ENCODE peak calls at places on chromosomes 12 and 14, in six cellular contexts. L, W, F, J, E and M are unnamed samples. For H3K27me3, the result is how much of the 10 kb centered on the place peaks cover.

GRCh38 chr12:116136340-116136739 is 141.2 kb downstream of the MED13L start:
- DNase-seq in L (no peak), W (no peak), F (no peak), J (no peak), E (no peak), M (no peak)

GRCh38 chr12:100789975-100790374 is 4.6 kb upstream of the ANO4 start:
- DNase-seq in L (no peak), W (no peak), F (no peak), J (no peak), E (no peak), M (no peak)

GRCh38 chr12:107660861-107661415 is 24.7 kb upstream of the PWP1 start:
- DNase-seq in L (no peak), W (no peak), F (peak), J (no peak), E (no peak), M (no peak)

GRCh38 chr14:47675489-47676300 is at the start of gene MDGA2:
- DNase-seq in L (no peak), W (no peak), F (peak), J (no peak), E (no peak), M (no peak)

GRCh38 chr12:106682594-106683234 is 91.8 kb upstream of the RIC8B start:
- DNase-seq in L (peak), W (peak), F (no peak), J (no peak), E (no peak), M (no peak)

GRCh38 chr14:28770061-28770460 is 3.5 kb downstream of the FOXG1 start:
- DNase-seq in L (no peak), W (no peak), F (no peak), J (no peak), E (no peak), M (no peak)

GRCh38 chr12:24066865-24067264 is 117.4 kb upstream of the SOX5 start:
- DNase-seq in L (no peak), W (no peak), F (no peak), J (no peak), E (no peak), M (no peak)

GRCh38 chr14:63874223-63874622 is 21.4 kb downstream of the SYNE2 start:
- DNase-seq in L (no peak), W (no peak), F (no peak), J (no peak), E (no peak), M (no peak)

GRCh38 chr12:65493893-65494205 is 215.4 kb downstream of the MSRB3 start:
- DNase-seq in L (no peak), W (no peak), F (no peak), J (no peak), E (no peak), M (no peak)

GRCh38 chr14:61555056-61555838 is 140.1 kb upstream of the HIF1A start:
- DNase-seq in L (no peak), W (no peak), F (no peak), J (no peak), E (no peak), M (no peak)

GRCh38 chr12:129827985-129828384 is 75.8 kb downstream of the TMEM132D start:
- DNase-seq in L (no peak), W (no peak), F (no peak), J (no peak), E (no peak), M (no peak)

GRCh38 chr14:73662439-73663056 is 17.8 kb downstream of the DNAL1 start:
- DNase-seq in L (peak), W (peak), F (peak), J (peak), E (no peak), M (no peak)

GRCh38 chr12:12221560-12221959 is 45.3 kb downstream of the LRP6 start:
- DNase-seq in L (peak), W (no peak), F (no peak), J (no peak), E (no peak), M (no peak)

GRCh38 chr12:80622271-80622670 is 85.2 kb upstream of the MYF6 start:
- DNase-seq in L (no peak), W (no peak), F (no peak), J (no peak), E (no peak), M (no peak)

GRCh38 chr14:56798447-56799326 is 11.6 kb downstream of the OTX2 start:
- DNase-seq in L (no peak), W (no peak), F (peak), J (no peak), E (no peak), M (no peak)

GRCh38 chr12:128959931-128960330 is 106.7 kb downstream of the GLT1D1 start:
- DNase-seq in L (no peak), W (no peak), F (no peak), J (no peak), E (no peak), M (no peak)

GRCh38 chr12:85405781-85406522 is 125.9 kb downstream of the ALX1 start:
- DNase-seq in L (no peak), W (no peak), F (no peak), J (no peak), E (no peak), M (no peak)

GRCh38 chr14:24243336-24243836 is 963 bp upstream of the TINF2 start:
- DNase-seq in L (peak), W (no peak), F (no peak), J (no peak), E (peak), M (peak)

GRCh38 chr12:53217049-53217929 is 10.2 kb upstream of the ITGB7 start:
- DNase-seq in L (peak), W (no peak), F (peak), J (peak), E (peak), M (no peak)

GRCh38 chr12:31234955-31235867 is 90.7 kb downstream of the SINHCAF start:
- DNase-seq in L (peak), W (peak), F (peak), J (peak), E (no peak), M (no peak)

GRCh38 chr12:46660719-46661118 is 165.1 kb downstream of the SLC38A4 start:
- DNase-seq in L (no peak), W (no peak), F (no peak), J (no peak), E (no peak), M (no peak)

GRCh38 chr12:51847830-51848727 is at the start of gene FIGNL2:
- DNase-seq in L (no peak), W (peak), F (peak), J (no peak), E (no peak), M (no peak)
- H3K27me3 ChIP-seq in L (under half), W (half or more), F (under half), J (under half), E (half or more), M (under half)

DNA sequence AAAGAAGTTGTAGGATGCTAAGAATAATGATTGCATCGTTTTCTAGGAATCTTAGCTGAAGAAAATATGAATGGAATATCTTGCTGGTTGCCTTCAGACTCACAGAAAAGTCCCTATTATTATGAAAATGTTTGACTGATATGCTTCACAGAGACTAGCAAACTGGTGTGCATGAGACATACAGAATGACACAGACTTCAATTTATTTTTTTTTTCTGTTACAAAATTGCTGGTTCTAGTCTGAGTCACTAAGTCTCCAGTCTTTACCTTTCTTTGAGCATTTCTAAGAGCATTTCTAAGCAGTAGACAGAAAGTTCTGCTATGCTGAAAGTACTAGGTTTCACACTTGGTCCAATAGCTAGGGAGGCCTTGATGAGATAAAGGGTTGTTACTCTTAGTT is 377.6 kb upstream of the ATP2B1 start:
- DNase-seq in L (no peak), W (no peak), F (no peak), J (no peak), E (no peak), M (no peak)
- H3K27me3 ChIP-seq in L (under half), W (under half), F (under half), J (under half), E (under half), M (under half)

GRCh38 chr14:104020471-104020870 is 65.0 kb upstream of the ASPG start:
- DNase-seq in L (no peak), W (no peak), F (no peak), J (no peak), E (no peak), M (no peak)
- H3K27me3 ChIP-seq in L (under half), W (under half), F (under half), J (under half), E (under half), M (under half)

DNA sequence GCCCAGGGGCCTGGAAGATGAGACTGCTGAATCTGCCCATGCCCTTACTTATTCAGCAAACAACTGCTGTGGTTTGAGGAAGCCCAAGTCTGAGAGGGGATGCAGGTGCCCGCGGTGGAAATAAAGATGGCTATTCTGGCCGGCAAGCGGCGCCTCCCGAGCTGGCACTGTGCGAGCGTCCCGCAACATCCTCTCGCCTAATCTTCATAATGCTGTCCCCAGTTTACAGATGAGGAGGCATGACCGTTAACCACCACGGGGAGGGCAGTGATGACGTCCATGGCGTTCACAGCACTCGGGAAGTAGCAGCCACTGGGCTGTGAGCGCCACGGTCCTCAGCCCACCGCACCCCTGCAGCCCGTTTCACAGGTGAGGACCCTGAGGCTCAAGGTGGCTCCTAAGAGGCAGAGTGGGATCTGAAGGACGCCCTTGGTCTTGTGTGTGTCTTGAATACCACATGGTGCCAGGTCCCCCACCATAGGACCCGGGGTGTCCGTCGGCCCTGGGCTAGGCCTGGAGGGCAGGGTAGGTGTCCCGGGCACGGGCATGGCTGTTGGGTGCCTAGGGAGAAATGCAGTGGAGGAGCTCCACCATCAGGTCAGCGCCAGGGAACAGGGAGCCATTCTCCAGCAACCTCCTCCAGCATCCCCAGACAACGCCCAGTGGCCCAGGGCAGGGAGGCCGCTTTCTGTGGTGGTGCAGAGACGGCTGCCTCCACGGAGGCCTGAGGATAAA is 20.2 kb downstream of the CHGA start:
- DNase-seq in L (no peak), W (no peak), F (no peak), J (no peak), E (no peak), M (no peak)
- H3K27me3 ChIP-seq in L (under half), W (under half), F (under half), J (under half), E (under half), M (under half)

DNA sequence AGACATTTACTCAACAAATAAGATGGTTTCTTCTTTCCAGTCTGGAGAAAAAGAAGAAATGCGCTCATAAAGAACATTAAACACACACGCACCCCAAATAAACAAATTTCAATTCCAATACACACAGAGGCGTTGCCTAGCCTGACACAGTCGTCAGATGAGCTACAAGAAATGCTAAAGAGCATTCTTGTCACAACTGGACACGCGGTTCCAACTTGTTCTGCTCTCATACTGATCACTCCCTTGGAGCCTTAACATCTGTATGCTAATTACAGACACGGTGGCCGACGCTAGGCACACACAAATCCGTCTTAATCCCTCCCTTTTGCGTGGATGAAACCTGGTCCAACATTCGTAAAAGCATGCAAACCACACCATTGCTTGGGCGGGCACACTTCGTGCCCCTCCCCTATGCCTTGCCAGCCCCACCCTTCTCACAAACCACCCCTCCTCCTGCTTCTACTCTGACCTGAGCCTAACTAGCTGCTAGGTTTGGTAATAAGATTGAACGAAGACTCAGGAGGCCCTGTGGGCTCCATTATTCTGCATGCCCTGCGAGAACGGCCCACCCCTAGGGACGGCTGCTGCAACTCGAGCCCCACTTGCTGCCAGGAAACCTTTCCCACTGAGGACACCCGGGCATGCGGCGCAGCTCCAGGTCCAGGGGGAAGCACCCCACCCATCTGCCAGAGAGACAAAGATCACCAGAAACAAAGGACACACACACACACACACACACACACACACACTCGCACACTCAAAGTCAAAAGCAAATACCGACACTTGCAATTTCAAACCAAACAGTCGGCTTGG is 1.2 kb downstream of the KCNK10 start:
- DNase-seq in L (peak), W (no peak), F (peak), J (no peak), E (no peak), M (no peak)
- H3K27me3 ChIP-seq in L (under half), W (under half), F (under half), J (half or more), E (half or more), M (under half)

DNA sequence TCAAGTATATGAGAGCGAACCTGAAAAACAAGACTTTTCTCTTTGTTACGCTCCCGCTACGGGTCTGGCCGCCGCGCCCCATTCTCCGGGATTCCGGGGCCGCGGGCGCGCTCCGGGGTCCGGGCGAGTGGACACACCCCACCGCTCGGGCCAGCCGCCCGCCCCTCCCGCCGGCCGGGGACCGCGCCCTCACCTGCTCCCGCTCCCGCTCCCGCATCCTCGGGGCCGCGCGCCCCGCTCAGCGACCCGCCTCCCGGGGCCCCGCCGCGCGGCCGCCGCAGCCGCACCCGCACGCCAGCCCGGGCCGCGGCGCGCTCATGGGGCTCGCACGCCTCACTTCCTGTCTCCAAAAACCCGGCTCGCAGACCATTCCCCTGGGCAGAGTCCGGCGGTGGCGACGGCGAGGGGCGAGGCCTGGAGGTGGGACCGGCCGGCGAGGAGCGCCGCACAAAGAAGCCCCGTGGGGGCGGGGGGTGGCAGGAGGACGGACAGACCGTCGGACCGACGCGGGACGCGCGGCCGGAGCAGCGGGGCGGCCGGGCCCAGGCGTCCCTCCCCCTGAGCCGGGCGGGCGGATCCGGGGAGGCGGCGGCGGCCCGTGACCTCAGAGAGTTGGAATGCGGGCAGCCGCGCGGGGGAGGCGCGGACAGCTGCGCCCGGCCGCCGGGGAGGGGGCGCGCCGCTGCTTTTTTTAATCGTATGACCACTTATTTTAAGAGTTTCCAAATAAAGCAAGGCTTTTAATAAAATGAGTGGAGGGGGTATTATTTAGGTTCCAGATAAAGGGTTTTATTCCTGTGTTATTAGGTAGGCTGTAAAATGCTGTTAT is at the start of gene PTPN21:
- DNase-seq in L (peak), W (peak), F (peak), J (no peak), E (peak), M (no peak)
- H3K27me3 ChIP-seq in L (under half), W (under half), F (under half), J (under half), E (under half), M (under half)

GRCh38 chr14:99244960-99245340 is 27.0 kb downstream of the BCL11B start:
- DNase-seq in L (no peak), W (no peak), F (no peak), J (no peak), E (no peak), M (no peak)
- H3K27me3 ChIP-seq in L (under half), W (under half), F (under half), J (under half), E (half or more), M (under half)

DNA sequence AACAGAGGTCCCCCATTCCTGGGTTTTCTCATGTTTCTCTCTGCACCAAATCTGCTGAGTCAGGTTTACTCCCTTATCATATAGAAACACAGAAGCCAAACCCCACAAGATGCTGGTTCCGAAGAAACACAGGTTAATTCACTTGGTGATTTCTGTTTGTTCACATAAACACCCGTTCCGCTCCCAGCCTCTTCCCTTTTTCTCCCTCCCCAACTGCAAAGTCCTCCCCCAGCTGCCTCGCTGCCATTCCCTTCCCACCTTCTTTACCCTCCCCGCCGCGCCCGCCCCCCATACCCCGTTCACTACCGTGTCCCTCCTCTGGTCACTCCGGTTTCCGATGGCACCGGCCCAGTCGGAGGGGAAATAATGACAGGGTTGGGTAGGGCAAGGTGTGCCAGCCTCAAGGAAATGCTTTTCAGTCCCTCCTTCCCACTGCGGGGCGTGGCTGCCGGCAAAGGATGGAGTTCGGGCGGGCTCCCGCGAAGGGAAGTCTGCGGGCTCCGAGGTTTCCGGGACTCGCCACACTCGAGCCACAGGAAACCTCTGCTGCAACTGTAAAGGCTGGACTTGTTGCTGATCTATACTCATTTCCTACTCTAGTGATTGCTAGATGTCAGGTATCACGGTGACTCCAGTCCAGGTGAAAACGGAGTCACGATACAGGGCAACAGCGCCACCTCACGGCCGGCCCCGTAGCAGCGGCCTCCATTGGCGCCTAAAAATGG is at the start of gene STYK1:
- DNase-seq in L (peak), W (peak), F (peak), J (peak), E (no peak), M (peak)
- H3K27me3 ChIP-seq in L (under half), W (under half), F (under half), J (under half), E (under half), M (under half)

GRCh38 chr14:101174980-101175606 is 271.6 kb upstream of the RTL1 start:
- DNase-seq in L (no peak), W (no peak), F (no peak), J (no peak), E (no peak), M (no peak)
- H3K27me3 ChIP-seq in L (under half), W (under half), F (under half), J (under half), E (under half), M (under half)

GRCh38 chr12:132269266-132269968 is 60.0 kb downstream of the GALNT9 start:
- DNase-seq in L (no peak), W (no peak), F (no peak), J (no peak), E (no peak), M (no peak)

GRCh38 chr12:132268674-132269073 is 60.7 kb downstream of the GALNT9 start:
- DNase-seq in L (no peak), W (peak), F (no peak), J (no peak), E (no peak), M (no peak)

GRCh38 chr12:132270969-132271754 is 58.2 kb downstream of the GALNT9 start:
- DNase-seq in L (no peak), W (no peak), F (no peak), J (no peak), E (no peak), M (no peak)

GRCh38 chr12:132271755-132272092 is 57.7 kb downstream of the GALNT9 start:
- DNase-seq in L (no peak), W (no peak), F (no peak), J (no peak), E (no peak), M (no peak)

DNA sequence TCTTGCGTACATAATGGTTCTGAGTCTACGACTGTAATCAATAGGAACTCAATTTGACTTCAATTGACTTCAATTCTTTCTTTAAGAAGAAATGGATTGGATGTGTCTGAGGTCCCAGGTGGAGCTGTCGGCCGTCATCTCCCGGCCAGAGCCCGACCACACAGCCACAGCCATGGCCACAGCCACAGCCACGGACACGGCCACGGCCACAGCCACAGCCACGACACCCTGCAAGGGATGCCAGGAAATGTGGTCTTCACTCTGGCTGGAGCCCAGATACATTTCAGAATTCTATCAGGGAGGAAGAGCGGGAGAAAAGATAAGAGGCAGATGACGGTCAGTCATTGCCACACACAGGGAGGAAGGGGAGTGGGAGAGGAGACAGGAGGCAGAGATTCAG is 58.9 kb downstream of the GALNT9 start:
- DNase-seq in L (no peak), W (no peak), F (no peak), J (no peak), E (no peak), M (no peak)
- H3K27me3 ChIP-seq in L (under half), W (half or more), F (under half), J (half or more), E (under half), M (under half)